ENCODE peak calls at places on chromosomes 4 and X, in seven cellular contexts. One of them, this sample, is unnamed.

GRCh38 chr4:113947484-113947883 is 32.0 kb downstream of the ARSJ start:
- DNase-seq in trophoblast cell: no peak
- DNase-seq in neuronal stem cell: no peak
- DNase-seq in IMR-90: no peak
- DNase-seq in mesenchymal stem cell: no peak
- DNase-seq in H9: no peak
- DNase-seq in H1: no peak
- DNase-seq in this sample: no peak

GRCh38 chr4:154137320-154137905 is 348.5 kb upstream of the SFRP2 start:
- DNase-seq in H1: no peak
- DNase-seq in neuronal stem cell: no peak
- DNase-seq in H9: peak; percentile 35
- DNase-seq in mesenchymal stem cell: no peak
- DNase-seq in IMR-90: no peak
- DNase-seq in trophoblast cell: no peak
- DNase-seq in this sample: peak; percentile 42

GRCh38 chr4:1170805-1171305 is 1.5 kb downstream of the SPON2 start:
- DNase-seq in H9: no peak
- DNase-seq in H1: no peak
- DNase-seq in mesenchymal stem cell: peak; percentile 32
- DNase-seq in trophoblast cell: no peak
- DNase-seq in IMR-90: no peak
- DNase-seq in neuronal stem cell: no peak
- DNase-seq in this sample: no peak

GRCh38 chrX:136028383-136028984 is 43.2 kb downstream of the SLC9A6 start:
- DNase-seq in H9: no peak
- DNase-seq in trophoblast cell: peak; percentile 78
- DNase-seq in neuronal stem cell: peak; percentile 18
- DNase-seq in mesenchymal stem cell: peak; percentile 74
- DNase-seq in H1: no peak
- DNase-seq in IMR-90: peak; percentile 74
- DNase-seq in this sample: peak; percentile 41

GRCh38 chrX:145630081-145630480 is 187.5 kb upstream of the SLITRK2 start:
- DNase-seq in mesenchymal stem cell: no peak
- DNase-seq in trophoblast cell: no peak
- DNase-seq in IMR-90: no peak
- DNase-seq in H1: no peak
- DNase-seq in neuronal stem cell: no peak
- DNase-seq in H9: no peak
- DNase-seq in this sample: no peak

GRCh38 chrX:46686003-46686645 is 72.8 kb downstream of the SLC9A7 start:
- DNase-seq in mesenchymal stem cell: peak; percentile 40
- DNase-seq in trophoblast cell: peak; percentile 61
- DNase-seq in neuronal stem cell: peak; percentile 32
- DNase-seq in IMR-90: peak; percentile 41
- DNase-seq in H1: no peak
- DNase-seq in H9: peak; percentile 32
- DNase-seq in this sample: peak; percentile 38

GRCh38 chr4:123553733-123554132 is 157.1 kb downstream of the SPRY1 start:
- DNase-seq in trophoblast cell: no peak
- DNase-seq in H1: no peak
- DNase-seq in mesenchymal stem cell: no peak
- DNase-seq in H9: no peak
- DNase-seq in IMR-90: no peak
- DNase-seq in neuronal stem cell: no peak
- DNase-seq in this sample: peak; percentile 83

GRCh38 chr4:4912155-4912554 is 52.7 kb downstream of the MSX1 start:
- DNase-seq in H1: no peak
- DNase-seq in IMR-90: no peak
- DNase-seq in H9: no peak
- DNase-seq in trophoblast cell: no peak
- DNase-seq in neuronal stem cell: no peak
- DNase-seq in mesenchymal stem cell: no peak
- DNase-seq in this sample: no peak

GRCh38 chr4:182188622-182189021 is 54.6 kb upstream of the TENM3 start:
- DNase-seq in H9: no peak
- DNase-seq in IMR-90: peak; percentile 54
- DNase-seq in trophoblast cell: no peak
- DNase-seq in mesenchymal stem cell: no peak
- DNase-seq in H1: no peak
- DNase-seq in neuronal stem cell: no peak
- DNase-seq in this sample: no peak

GRCh38 chr4:183908284-183908683 is 3.2 kb downstream of the STOX2 start:
- DNase-seq in trophoblast cell: no peak
- DNase-seq in IMR-90: no peak
- DNase-seq in mesenchymal stem cell: no peak
- DNase-seq in H9: no peak
- DNase-seq in H1: no peak
- DNase-seq in neuronal stem cell: no peak
- DNase-seq in this sample: no peak

GRCh38 chr4:183906486-183906735 is 1.3 kb downstream of the STOX2 start:
- DNase-seq in H9: no peak
- DNase-seq in H1: no peak
- DNase-seq in IMR-90: no peak
- DNase-seq in mesenchymal stem cell: peak; percentile 1
- DNase-seq in trophoblast cell: no peak
- DNase-seq in neuronal stem cell: no peak
- DNase-seq in this sample: no peak

GRCh38 chr4:183905593-183906485 is 732 bp downstream of the STOX2 start:
- DNase-seq in mesenchymal stem cell: peak; percentile 56
- DNase-seq in neuronal stem cell: peak; percentile 67
- DNase-seq in H9: peak; percentile 95
- DNase-seq in trophoblast cell: peak; percentile 54
- DNase-seq in IMR-90: peak; percentile 37
- DNase-seq in H1: peak; percentile 86
- DNase-seq in this sample: peak; percentile 89

GRCh38 chr4:183906736-183907651 is 1.9 kb downstream of the STOX2 start:
- DNase-seq in neuronal stem cell: peak; percentile 48
- DNase-seq in mesenchymal stem cell: peak; percentile 27
- DNase-seq in H9: peak; percentile 64
- DNase-seq in H1: no peak
- DNase-seq in IMR-90: no peak
- DNase-seq in trophoblast cell: peak; percentile 19
- DNase-seq in this sample: peak; percentile 83

GRCh38 chr4:183909187-183909586 is 4.1 kb downstream of the STOX2 start:
- DNase-seq in neuronal stem cell: no peak
- DNase-seq in H1: no peak
- DNase-seq in trophoblast cell: no peak
- DNase-seq in H9: no peak
- DNase-seq in IMR-90: no peak
- DNase-seq in mesenchymal stem cell: no peak
- DNase-seq in this sample: no peak
- H2BK5ac ChIP-seq in neuronal stem cell: no peak overlapping the region
- H2BK5ac ChIP-seq in H1: no peak overlapping the region
- H2BK5ac ChIP-seq in trophoblast cell: no peak overlapping the region
- H2BK5ac ChIP-seq in H9: no peak overlapping the region
- H2BK5ac ChIP-seq in IMR-90: no peak overlapping the region
- H2BK5ac ChIP-seq in mesenchymal stem cell: no peak overlapping the region
- H2BK5ac ChIP-seq in this sample: no peak overlapping the region

GRCh38 chr4:6024450-6024960 is 6.3 kb upstream of the C4orf50 start:
- DNase-seq in H9: no peak
- DNase-seq in trophoblast cell: no peak
- DNase-seq in H1: no peak
- DNase-seq in mesenchymal stem cell: no peak
- DNase-seq in IMR-90: no peak
- DNase-seq in neuronal stem cell: no peak
- DNase-seq in this sample: no peak
- H4K8ac ChIP-seq in H9: no peak overlapping the region
- H4K8ac ChIP-seq in trophoblast cell: no peak overlapping the region
- H4K8ac ChIP-seq in H1: no peak overlapping the region
- H4K8ac ChIP-seq in mesenchymal stem cell: no peak overlapping the region
- H4K8ac ChIP-seq in IMR-90: no peak overlapping the region
- H4K8ac ChIP-seq in neuronal stem cell: no peak overlapping the region
- H4K8ac ChIP-seq in this sample: no peak overlapping the region

GRCh38 chr4:108303488-108304177 is 134.9 kb upstream of the LEF1 start:
- DNase-seq in H9: no peak
- DNase-seq in trophoblast cell: no peak
- DNase-seq in neuronal stem cell: no peak
- DNase-seq in IMR-90: peak; percentile 1
- DNase-seq in H1: no peak
- DNase-seq in mesenchymal stem cell: peak; percentile 7
- DNase-seq in this sample: peak; percentile 49
- H2BK5ac ChIP-seq in H9: no peak overlapping the region
- H2BK5ac ChIP-seq in trophoblast cell: no peak overlapping the region
- H2BK5ac ChIP-seq in neuronal stem cell: no peak overlapping the region
- H2BK5ac ChIP-seq in IMR-90: no peak overlapping the region
- H2BK5ac ChIP-seq in H1: no peak overlapping the region
- H2BK5ac ChIP-seq in mesenchymal stem cell: no peak overlapping the region
- H2BK5ac ChIP-seq in this sample: no peak overlapping the region

GRCh38 chrX:9501362-9501761 is 36.5 kb downstream of the TBL1X start:
- DNase-seq in trophoblast cell: no peak
- DNase-seq in mesenchymal stem cell: no peak
- DNase-seq in IMR-90: no peak
- DNase-seq in neuronal stem cell: no peak
- DNase-seq in H9: peak; percentile 33
- DNase-seq in H1: no peak
- DNase-seq in this sample: peak; percentile 53
- H4K8ac ChIP-seq in trophoblast cell: no peak overlapping the region
- H4K8ac ChIP-seq in mesenchymal stem cell: no peak overlapping the region
- H4K8ac ChIP-seq in IMR-90: no peak overlapping the region
- H4K8ac ChIP-seq in neuronal stem cell: no peak overlapping the region
- H4K8ac ChIP-seq in H9: no peak overlapping the region
- H4K8ac ChIP-seq in H1: no peak overlapping the region
- H4K8ac ChIP-seq in this sample: no peak overlapping the region

GRCh38 chrX:154030715-154031305 is 11.1 kb upstream of the IRAK1 start:
- DNase-seq in H9: no peak
- DNase-seq in H1: no peak
- DNase-seq in neuronal stem cell: no peak
- DNase-seq in mesenchymal stem cell: no peak
- DNase-seq in IMR-90: no peak
- DNase-seq in trophoblast cell: no peak
- DNase-seq in this sample: no peak
- H2BK5ac ChIP-seq in H9: no peak overlapping the region
- H2BK5ac ChIP-seq in H1: no peak overlapping the region
- H2BK5ac ChIP-seq in neuronal stem cell: no peak overlapping the region
- H2BK5ac ChIP-seq in mesenchymal stem cell: no peak overlapping the region
- H2BK5ac ChIP-seq in IMR-90: no peak overlapping the region
- H2BK5ac ChIP-seq in trophoblast cell: no peak overlapping the region
- H2BK5ac ChIP-seq in this sample: no peak overlapping the region